ENCODE peak calls at places on chromosomes 1 and 21, in nine cellular contexts. N is transverse colon, O is stomach, B is K562, F is ovary, P is tibial nerve, E is A549, H is H1, G is suprapubic skin. A is an unnamed sample.

GRCh38 chr1:55814967-55815366 is 599.8 kb upstream of the USP24 start:
- DNase-seq in N (no peak), O (no peak), B (no peak), F (no peak), P (no peak), E (no peak), H (no peak), G (no peak), A (no peak)

GRCh38 chr1:212328248-212328647 is 43.0 kb downstream of the PPP2R5A start:
- DNase-seq in N (no peak), O (no peak), B (no peak), F (no peak), P (no peak), E (no peak), H (no peak), G (no peak), A (no peak)

GRCh38 chr1:97571760-97572159 is 349.1 kb downstream of the DPYD start:
- DNase-seq in N (no peak), O (no peak), B (no peak), F (no peak), P (no peak), E (no peak), H (no peak), G (no peak), A (no peak)

GRCh38 chr1:243716901-243717300 is 133.1 kb downstream of the AKT3 start:
- DNase-seq in N (no peak), O (no peak), B (no peak), F (no peak), P (no peak), E (no peak), H (no peak), G (no peak), A (no peak)

GRCh38 chr1:173330149-173330951 is 123.2 kb upstream of the TNFSF4 start:
- DNase-seq in N (no peak), O (no peak), B (peak; percentile 21), F (no peak), P (no peak), E (peak; percentile 18), H (no peak), G (no peak), A (no peak)

GRCh38 chr1:2596530-2597333 is 10.2 kb downstream of the PRXL2B start:
- DNase-seq in N (no peak), O (no peak), B (no peak), F (no peak), P (no peak), E (no peak), H (no peak), G (peak; percentile 65), A (peak; percentile 57)

GRCh38 chr1:35340519-35340918 is 72.0 kb downstream of the ZMYM4 start:
- DNase-seq in N (no peak), O (no peak), B (no peak), F (no peak), P (no peak), E (no peak), H (no peak), G (no peak), A (no peak)

GRCh38 chr1:20209471-20209870 is 23.2 kb upstream of the PLA2G2C start:
- DNase-seq in N (no peak), O (no peak), B (no peak), F (no peak), P (no peak), E (no peak), H (no peak), G (no peak), A (no peak)

GRCh38 chr21:35573472-35574389 is 486.6 kb downstream of the SETD4 start:
- DNase-seq in N (no peak), O (no peak), B (no peak), F (no peak), P (no peak), E (no peak), H (no peak), G (no peak), A (no peak)

GRCh38 chr1:246008256-246008901 is 498.7 kb downstream of the SMYD3 start:
- DNase-seq in N (no peak), O (peak; percentile 61), B (no peak), F (peak; percentile 13), P (no peak), E (no peak), H (no peak), G (no peak), A (no peak)

GRCh38 chr21:45432575-45433255 is 27.8 kb downstream of the COL18A1 start:
- DNase-seq in N (no peak), O (no peak), B (no peak), F (peak; percentile 69), P (peak; percentile 32), E (no peak), H (no peak), G (no peak), A (no peak)

GRCh38 chr21:34336756-34337391 is 26.9 kb upstream of the KCNE2 start:
- DNase-seq in N (no peak), O (peak; percentile 32), B (no peak), F (no peak), P (no peak), E (no peak), H (peak; percentile 26), G (peak; percentile 45), A (no peak)

GRCh38 chr1:165259236-165259635 is 97.3 kb downstream of the LMX1A start:
- DNase-seq in N (no peak), O (no peak), B (no peak), F (no peak), P (no peak), E (no peak), H (no peak), G (no peak), A (no peak)

GRCh38 chr1:117059678-117060440 is at the start of gene TTF2:
- DNase-seq in N (peak; percentile 95), O (peak; percentile 93), B (peak; percentile 98), F (peak; percentile 86), P (peak; percentile 95), E (peak; percentile 94), H (peak; percentile 93), G (peak; percentile 97), A (peak; percentile 97)

GRCh38 chr21:43025636-43026180 is 49.9 kb downstream of the CBS start:
- DNase-seq in N (no peak), O (no peak), B (no peak), F (no peak), P (no peak), E (no peak), H (no peak), G (no peak), A (no peak)
- TF ChIP-seq CTCF in N (no peak), O (no peak), B (no peak), F (no peak), P (no peak), E (no peak), H (no peak), G (no peak), A (no peak)

DNA sequence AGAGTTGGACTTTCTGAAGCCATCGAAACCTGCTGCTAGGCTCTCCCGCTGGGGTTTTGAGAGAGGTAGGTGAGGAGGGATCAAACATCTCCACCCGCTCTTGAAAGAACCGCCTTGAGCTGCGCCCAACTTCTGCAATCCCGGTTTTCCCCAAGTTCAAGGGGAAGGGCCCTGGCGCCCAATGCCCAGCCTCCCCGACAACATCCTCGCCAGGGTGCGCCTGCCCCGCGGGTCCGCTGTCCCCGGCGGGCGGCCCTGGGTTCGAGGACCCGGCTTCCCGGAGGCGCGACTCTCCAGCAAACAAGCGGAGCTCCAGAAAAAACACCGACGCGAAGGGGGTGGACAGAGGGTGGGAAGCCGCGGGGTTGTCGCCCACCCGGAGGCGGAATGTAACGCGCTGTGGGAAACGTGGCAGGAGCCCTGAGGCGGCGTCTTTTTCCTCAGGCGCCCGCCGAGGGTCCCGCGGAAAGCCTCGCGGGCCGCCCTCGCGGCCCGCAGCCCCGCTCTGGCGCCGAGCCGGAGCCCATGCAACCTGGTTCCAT is 607 bp downstream of the BTG3 start:
- DNase-seq in N (peak; percentile 41), O (peak; percentile 48), B (no peak), F (peak; percentile 27), P (peak; percentile 23), E (no peak), H (peak; percentile 64), G (peak; percentile 83), A (peak; percentile 70)
- TF ChIP-seq EP300 in N (no peak), O (no peak), B (no peak), F (no peak), P (no peak), E (no peak), H (no peak), G (no peak), A (no peak)

GRCh38 chr1:240343966-240344365 is 252.3 kb downstream of the FMN2 start:
- DNase-seq in N (no peak), O (no peak), B (no peak), F (no peak), P (no peak), E (no peak), H (no peak), G (no peak), A (no peak)

GRCh38 chr1:240342251-240342625 is 250.6 kb downstream of the FMN2 start:
- DNase-seq in N (no peak), O (no peak), B (no peak), F (no peak), P (no peak), E (no peak), H (no peak), G (no peak), A (no peak)

GRCh38 chr1:240344918-240345317 is 253.2 kb downstream of the FMN2 start:
- DNase-seq in N (no peak), O (no peak), B (no peak), F (no peak), P (no peak), E (no peak), H (no peak), G (no peak), A (no peak)

GRCh38 chr1:240338837-240339236 is 247.2 kb downstream of the FMN2 start:
- DNase-seq in N (no peak), O (no peak), B (no peak), F (no peak), P (no peak), E (no peak), H (no peak), G (no peak), A (no peak)

GRCh38 chr1:240341365-240342250 is 249.9 kb downstream of the FMN2 start:
- DNase-seq in N (no peak), O (no peak), B (no peak), F (no peak), P (no peak), E (no peak), H (no peak), G (no peak), A (no peak)
- H3K4me1 ChIP-seq in N (peaks cover 28% of the 10 kb centered on the region), O (no peaks in the 10 kb centered on the region), B (no peaks in the 10 kb centered on the region), F (no peaks in the 10 kb centered on the region), P (no peaks in the 10 kb centered on the region), E (peaks cover 17% of the 10 kb centered on the region), H (no peaks in the 10 kb centered on the region), G (no peaks in the 10 kb centered on the region), A (peaks cover 51% of the 10 kb centered on the region)

GRCh38 chr21:29849735-29850176 is 90.0 kb downstream of the GRIK1 start:
- DNase-seq in N (peak; percentile 22), O (peak; percentile 35), B (peak; percentile 62), F (peak; percentile 9), P (peak; percentile 46), E (peak; percentile 5), H (peak; percentile 55), G (no peak), A (no peak)
- TF ChIP-seq CTCF in N (peak; percentile 58), O (peak; percentile 46), B (peak; percentile 87), F (peak; percentile 14), P (peak; percentile 55), E (peak; percentile 32), H (peak; percentile 62), G (peak; percentile 23), A (peak; percentile 61)

GRCh38 chr1:160768295-160768657 is 27.7 kb upstream of the LY9 start:
- DNase-seq in N (peak; percentile 72), O (peak; percentile 58), B (no peak), F (no peak), P (no peak), E (no peak), H (peak; percentile 60), G (no peak), A (no peak)
- TF ChIP-seq EP300 in N (no peak), O (no peak), B (no peak), F (no peak), P (no peak), E (no peak), H (no peak), G (no peak), A (no peak)